ENCODE peak calls at places on chromosomes 7 and 10, in eight cellular contexts. One of them, this sample, is unnamed.
A peak's percentile ranks its signal among the peaks of the same experiment; 100 is the strongest.

GRCh38 chr10:13348216-13349017 is at the start of gene SEPHS1:
- DNase-seq in mammary epithelial cell: peak; percentile 60
- DNase-seq in IMR-90: peak; percentile 53
- DNase-seq in cardiac muscle cell: peak; percentile 85
- DNase-seq in CD8-positive, alpha-beta T cell: peak; percentile 79
- DNase-seq in tibial artery: peak; percentile 85
- DNase-seq in GM23338: peak; percentile 87
- DNase-seq in esophagus squamous epithelium: no peak
- DNase-seq in this sample: peak; percentile 87

GRCh38 chr7:27923308-27923980 is 183.5 kb downstream of the TAX1BP1 start:
- DNase-seq in mammary epithelial cell: no peak
- DNase-seq in IMR-90: no peak
- DNase-seq in cardiac muscle cell: peak; percentile 78
- DNase-seq in CD8-positive, alpha-beta T cell: no peak
- DNase-seq in tibial artery: no peak
- DNase-seq in GM23338: no peak
- DNase-seq in esophagus squamous epithelium: no peak
- DNase-seq in this sample: no peak

GRCh38 chr7:158084555-158084954 is 503.1 kb downstream of the PTPRN2 start:
- DNase-seq in mammary epithelial cell: no peak
- DNase-seq in IMR-90: no peak
- DNase-seq in cardiac muscle cell: no peak
- DNase-seq in CD8-positive, alpha-beta T cell: no peak
- DNase-seq in tibial artery: no peak
- DNase-seq in GM23338: no peak
- DNase-seq in esophagus squamous epithelium: no peak
- DNase-seq in this sample: peak; percentile 19

GRCh38 chr10:118950190-118950658 is 79.3 kb upstream of the NANOS1 start:
- DNase-seq in mammary epithelial cell: peak; percentile 37
- DNase-seq in IMR-90: no peak
- DNase-seq in cardiac muscle cell: peak; percentile 53
- DNase-seq in CD8-positive, alpha-beta T cell: no peak
- DNase-seq in tibial artery: no peak
- DNase-seq in GM23338: no peak
- DNase-seq in esophagus squamous epithelium: no peak
- DNase-seq in this sample: no peak

GRCh38 chr7:132518102-132518838 is 58.0 kb downstream of the PLXNA4 start:
- DNase-seq in mammary epithelial cell: no peak
- DNase-seq in IMR-90: no peak
- DNase-seq in cardiac muscle cell: no peak
- DNase-seq in CD8-positive, alpha-beta T cell: no peak
- DNase-seq in tibial artery: no peak
- DNase-seq in GM23338: peak; percentile 83
- DNase-seq in esophagus squamous epithelium: no peak
- DNase-seq in this sample: no peak

GRCh38 chr10:91689731-91690168 is 56.9 kb upstream of the PPP1R3C start:
- DNase-seq in mammary epithelial cell: peak; percentile 69
- DNase-seq in IMR-90: peak; percentile 54
- DNase-seq in cardiac muscle cell: peak; percentile 79
- DNase-seq in CD8-positive, alpha-beta T cell: no peak
- DNase-seq in tibial artery: peak; percentile 83
- DNase-seq in GM23338: peak; percentile 7
- DNase-seq in esophagus squamous epithelium: no peak
- DNase-seq in this sample: no peak

GRCh38 chr10:88472540-88472939 is 110.6 kb downstream of the RNLS start:
- DNase-seq in mammary epithelial cell: peak; percentile 42
- DNase-seq in IMR-90: peak; percentile 19
- DNase-seq in cardiac muscle cell: peak; percentile 58
- DNase-seq in CD8-positive, alpha-beta T cell: no peak
- DNase-seq in tibial artery: no peak
- DNase-seq in GM23338: peak; percentile 8
- DNase-seq in esophagus squamous epithelium: no peak
- DNase-seq in this sample: no peak

GRCh38 chr10:48981310-48981907 is 41.8 kb upstream of the LRRC18 start:
- DNase-seq in mammary epithelial cell: peak; percentile 7
- DNase-seq in IMR-90: peak; percentile 41
- DNase-seq in cardiac muscle cell: peak; percentile 53
- DNase-seq in CD8-positive, alpha-beta T cell: peak; percentile 14
- DNase-seq in tibial artery: peak; percentile 74
- DNase-seq in GM23338: peak; percentile 89
- DNase-seq in esophagus squamous epithelium: no peak
- DNase-seq in this sample: no peak

GRCh38 chr10:15370212-15370740 is 813 bp downstream of the FAM171A1 start:
- DNase-seq in mammary epithelial cell: peak; percentile 21
- DNase-seq in IMR-90: peak; percentile 16
- DNase-seq in cardiac muscle cell: peak; percentile 30
- DNase-seq in CD8-positive, alpha-beta T cell: peak; percentile 8
- DNase-seq in tibial artery: no peak
- DNase-seq in GM23338: peak; percentile 27
- DNase-seq in esophagus squamous epithelium: no peak
- DNase-seq in this sample: no peak

GRCh38 chr7:98784216-98784785 is 85.5 kb downstream of the TMEM130 start:
- DNase-seq in mammary epithelial cell: no peak
- DNase-seq in IMR-90: no peak
- DNase-seq in cardiac muscle cell: no peak
- DNase-seq in CD8-positive, alpha-beta T cell: no peak
- DNase-seq in tibial artery: no peak
- DNase-seq in GM23338: no peak
- DNase-seq in esophagus squamous epithelium: no peak
- DNase-seq in this sample: no peak

GRCh38 chr10:22369433-22370072 is 24.3 kb downstream of the SPAG6 start:
- DNase-seq in mammary epithelial cell: peak; percentile 19
- DNase-seq in IMR-90: peak; percentile 6
- DNase-seq in cardiac muscle cell: peak; percentile 46
- DNase-seq in CD8-positive, alpha-beta T cell: no peak
- DNase-seq in tibial artery: no peak
- DNase-seq in GM23338: no peak
- DNase-seq in esophagus squamous epithelium: no peak
- DNase-seq in this sample: no peak

GRCh38 chr7:31125171-31125570 is 73.1 kb downstream of the ADCYAP1R1 start:
- DNase-seq in mammary epithelial cell: no peak
- DNase-seq in IMR-90: no peak
- DNase-seq in cardiac muscle cell: no peak
- DNase-seq in CD8-positive, alpha-beta T cell: no peak
- DNase-seq in tibial artery: no peak
- DNase-seq in GM23338: no peak
- DNase-seq in esophagus squamous epithelium: no peak
- DNase-seq in this sample: no peak

GRCh38 chr7:31126976-31127375 is 74.9 kb downstream of the ADCYAP1R1 start:
- DNase-seq in mammary epithelial cell: no peak
- DNase-seq in IMR-90: peak; percentile 18
- DNase-seq in cardiac muscle cell: peak; percentile 37
- DNase-seq in CD8-positive, alpha-beta T cell: no peak
- DNase-seq in tibial artery: no peak
- DNase-seq in GM23338: no peak
- DNase-seq in esophagus squamous epithelium: no peak
- DNase-seq in this sample: no peak

GRCh38 chr7:31133497-31133896 is 81.4 kb downstream of the ADCYAP1R1 start:
- DNase-seq in mammary epithelial cell: no peak
- DNase-seq in IMR-90: no peak
- DNase-seq in cardiac muscle cell: peak; percentile 4
- DNase-seq in CD8-positive, alpha-beta T cell: no peak
- DNase-seq in tibial artery: no peak
- DNase-seq in GM23338: no peak
- DNase-seq in esophagus squamous epithelium: no peak
- DNase-seq in this sample: no peak

GRCh38 chr7:31123726-31124125 is 71.6 kb downstream of the ADCYAP1R1 start:
- DNase-seq in mammary epithelial cell: no peak
- DNase-seq in IMR-90: no peak
- DNase-seq in cardiac muscle cell: no peak
- DNase-seq in CD8-positive, alpha-beta T cell: no peak
- DNase-seq in tibial artery: no peak
- DNase-seq in GM23338: no peak
- DNase-seq in esophagus squamous epithelium: no peak
- DNase-seq in this sample: no peak

GRCh38 chr7:31129067-31129466 is 77.0 kb downstream of the ADCYAP1R1 start:
- DNase-seq in mammary epithelial cell: no peak
- DNase-seq in IMR-90: no peak
- DNase-seq in cardiac muscle cell: no peak
- DNase-seq in CD8-positive, alpha-beta T cell: no peak
- DNase-seq in tibial artery: no peak
- DNase-seq in GM23338: peak; percentile 39
- DNase-seq in esophagus squamous epithelium: no peak
- DNase-seq in this sample: no peak
- TF ChIP-seq CTCF in mammary epithelial cell: no peak
- TF ChIP-seq CTCF in IMR-90: no peak
- TF ChIP-seq CTCF in cardiac muscle cell: no peak
- TF ChIP-seq CTCF in CD8-positive, alpha-beta T cell: no peak
- TF ChIP-seq CTCF in tibial artery: no peak
- TF ChIP-seq CTCF in GM23338: peak; percentile 55
- TF ChIP-seq CTCF in esophagus squamous epithelium: no peak
- TF ChIP-seq CTCF in this sample: no peak

DNA sequence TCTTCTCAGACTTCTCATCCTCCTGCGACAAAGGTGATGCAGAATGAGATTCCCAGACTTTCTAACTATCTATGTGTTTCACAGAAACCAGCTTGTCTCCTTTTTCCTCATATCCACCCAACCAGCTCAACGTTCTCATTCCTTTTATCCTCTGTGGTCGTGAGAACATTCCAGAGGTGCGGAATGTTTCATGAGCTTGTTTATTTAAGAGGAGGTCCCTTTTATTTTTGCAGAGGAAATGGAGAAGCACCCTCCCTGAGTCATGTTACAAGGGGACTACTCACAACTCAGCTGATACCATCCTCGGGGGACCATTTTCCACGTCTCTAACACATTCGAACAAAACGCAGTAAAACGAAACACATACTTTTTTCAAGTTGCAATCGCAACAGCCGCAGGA is 93.2 kb downstream of the ZRANB1 start:
- DNase-seq in mammary epithelial cell: peak; percentile 83
- DNase-seq in IMR-90: peak; percentile 98
- DNase-seq in cardiac muscle cell: peak; percentile 89
- DNase-seq in CD8-positive, alpha-beta T cell: no peak
- DNase-seq in tibial artery: no peak
- DNase-seq in GM23338: peak; percentile 57
- DNase-seq in esophagus squamous epithelium: no peak
- DNase-seq in this sample: no peak
- H3K4me1 ChIP-seq in mammary epithelial cell: peaks cover 47% of the 10 kb centered on the region
- H3K4me1 ChIP-seq in IMR-90: peaks cover 31% of the 10 kb centered on the region
- H3K4me1 ChIP-seq in cardiac muscle cell: peaks cover 7% of the 10 kb centered on the region
- H3K4me1 ChIP-seq in CD8-positive, alpha-beta T cell: no peaks in the 10 kb centered on the region
- H3K4me1 ChIP-seq in tibial artery: peaks cover 79% of the 10 kb centered on the region
- H3K4me1 ChIP-seq in GM23338: peaks cover 70% of the 10 kb centered on the region
- H3K4me1 ChIP-seq in esophagus squamous epithelium: peaks cover 14% of the 10 kb centered on the region
- H3K4me1 ChIP-seq in this sample: peaks cover 19% of the 10 kb centered on the region

DNA sequence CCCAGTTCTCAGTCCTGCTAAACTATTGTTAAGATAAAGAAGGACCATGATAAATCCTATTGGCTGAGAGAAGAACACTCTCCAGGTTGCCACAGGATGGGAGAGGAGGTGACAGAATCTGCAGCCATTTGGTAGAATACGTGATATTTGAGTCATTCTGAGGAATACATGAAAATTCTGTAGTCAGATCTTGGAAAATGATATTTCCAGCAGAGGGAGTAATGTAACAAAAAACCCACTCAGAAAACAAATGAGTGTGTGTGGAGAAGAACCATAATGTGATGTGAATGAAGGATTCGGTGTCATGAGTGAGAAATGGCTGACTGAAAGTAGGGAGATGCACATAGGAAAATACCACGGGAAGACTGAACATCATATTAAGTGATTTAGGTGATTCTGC is 128.5 kb upstream of the PFKP start:
- DNase-seq in mammary epithelial cell: no peak
- DNase-seq in IMR-90: peak; percentile 21
- DNase-seq in cardiac muscle cell: peak; percentile 11
- DNase-seq in CD8-positive, alpha-beta T cell: no peak
- DNase-seq in tibial artery: no peak
- DNase-seq in GM23338: no peak
- DNase-seq in esophagus squamous epithelium: no peak
- DNase-seq in this sample: no peak
- TF ChIP-seq CTCF in mammary epithelial cell: no peak
- TF ChIP-seq CTCF in IMR-90: peak; percentile 35
- TF ChIP-seq CTCF in cardiac muscle cell: peak; percentile 18
- TF ChIP-seq CTCF in CD8-positive, alpha-beta T cell: no peak
- TF ChIP-seq CTCF in tibial artery: no peak
- TF ChIP-seq CTCF in GM23338: no peak
- TF ChIP-seq CTCF in esophagus squamous epithelium: no peak
- TF ChIP-seq CTCF in this sample: no peak

DNA sequence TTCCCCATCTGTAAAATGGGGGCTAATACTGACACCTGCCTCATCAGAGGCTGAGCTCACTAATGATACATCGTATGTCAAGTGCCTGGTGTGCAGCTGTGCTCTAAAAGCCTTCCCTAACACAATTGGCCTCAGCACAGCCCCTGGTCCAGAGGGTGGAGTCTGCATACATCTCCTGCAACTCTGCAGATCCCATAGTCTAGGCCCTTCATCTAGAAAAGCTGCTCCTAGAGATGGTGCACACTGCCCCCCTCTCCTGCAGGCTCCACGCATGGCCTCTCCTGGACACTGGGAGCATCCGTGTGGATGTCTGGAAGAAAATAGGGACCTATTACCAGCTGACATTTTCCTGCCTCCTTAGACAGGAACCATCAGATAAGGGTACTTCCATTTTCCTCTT is 255.1 kb downstream of the RPS24 start:
- DNase-seq in mammary epithelial cell: no peak
- DNase-seq in IMR-90: no peak
- DNase-seq in cardiac muscle cell: no peak
- DNase-seq in CD8-positive, alpha-beta T cell: no peak
- DNase-seq in tibial artery: no peak
- DNase-seq in GM23338: no peak
- DNase-seq in esophagus squamous epithelium: no peak
- DNase-seq in this sample: peak; percentile 21
- H3K4me1 ChIP-seq in mammary epithelial cell: no peaks in the 10 kb centered on the region
- H3K4me1 ChIP-seq in IMR-90: peaks cover 3% of the 10 kb centered on the region
- H3K4me1 ChIP-seq in cardiac muscle cell: peaks cover 40% of the 10 kb centered on the region
- H3K4me1 ChIP-seq in CD8-positive, alpha-beta T cell: no peaks in the 10 kb centered on the region
- H3K4me1 ChIP-seq in tibial artery: no peaks in the 10 kb centered on the region
- H3K4me1 ChIP-seq in GM23338: peaks cover 14% of the 10 kb centered on the region
- H3K4me1 ChIP-seq in esophagus squamous epithelium: no peaks in the 10 kb centered on the region
- H3K4me1 ChIP-seq in this sample: no peaks in the 10 kb centered on the region